ENCODE peak calls at places on chromosome 1, in ten cellular contexts. V, P, I, U, B, K, N, T, X and Q are unnamed samples.

GRCh38 chr1:39391741-39392679 is 99.4 kb upstream of the BMP8A start:
- DNase-seq in V (peak), P (peak), I (no peak), U (no peak), B (peak), K (no peak), N (peak), T (peak), X (peak), Q (peak)

GRCh38 chr1:205274041-205274691 is 46.4 kb downstream of the TMCC2 start:
- DNase-seq in V (no peak), P (peak), I (no peak), U (no peak), B (no peak), K (peak), N (no peak), T (no peak), X (no peak), Q (no peak)

GRCh38 chr1:169160845-169161511 is 54.5 kb downstream of the ATP1B1 start:
- DNase-seq in V (no peak), P (peak), I (no peak), U (no peak), B (no peak), K (no peak), N (peak), T (peak), X (peak), Q (peak)

GRCh38 chr1:23163395-23163794 is 5.3 kb downstream of the LUZP1 start:
- DNase-seq in V (no peak), P (no peak), I (no peak), U (no peak), B (no peak), K (no peak), N (no peak), T (no peak), X (no peak), Q (peak)

GRCh38 chr1:39981957-39982356 is 27.0 kb downstream of the MFSD2A start:
- DNase-seq in V (no peak), P (no peak), I (no peak), U (no peak), B (no peak), K (no peak), N (peak), T (peak), X (peak), Q (peak)

GRCh38 chr1:40047769-40048168 is 7.2 kb downstream of the CAP1 start:
- DNase-seq in V (no peak), P (no peak), I (no peak), U (no peak), B (no peak), K (no peak), N (no peak), T (no peak), X (no peak), Q (no peak)

GRCh38 chr1:54490361-54491248 is 57.4 kb upstream of the ACOT11 start:
- DNase-seq in V (no peak), P (peak), I (no peak), U (peak), B (peak), K (no peak), N (no peak), T (no peak), X (no peak), Q (no peak)

GRCh38 chr1:110214454-110215404 is 4.6 kb downstream of the KCNC4 start:
- DNase-seq in V (peak), P (peak), I (no peak), U (no peak), B (no peak), K (no peak), N (peak), T (no peak), X (no peak), Q (peak)

GRCh38 chr1:207619833-207620572 is 24.9 kb upstream of the CR1L start:
- DNase-seq in V (peak), P (peak), I (no peak), U (no peak), B (no peak), K (no peak), N (peak), T (peak), X (peak), Q (peak)

GRCh38 chr1:53334312-53334711 is 6.4 kb upstream of the LRP8 start:
- DNase-seq in V (no peak), P (no peak), I (no peak), U (no peak), B (no peak), K (no peak), N (no peak), T (no peak), X (no peak), Q (no peak)

GRCh38 chr1:55050283-55050682 is 10.9 kb downstream of the PCSK9 start:
- DNase-seq in V (no peak), P (peak), I (no peak), U (no peak), B (no peak), K (no peak), N (peak), T (peak), X (peak), Q (peak)

GRCh38 chr1:227562037-227562436 is 1.3 kb upstream of the ZNF678 start:
- DNase-seq in V (no peak), P (no peak), I (no peak), U (no peak), B (no peak), K (no peak), N (no peak), T (no peak), X (no peak), Q (no peak)

GRCh38 chr1:117657031-117657430 is 51.2 kb downstream of the TENT5C start:
- DNase-seq in V (no peak), P (peak), I (no peak), U (no peak), B (no peak), K (no peak), N (peak), T (peak), X (peak), Q (peak)

GRCh38 chr1:19232526-19232851 is 18.8 kb downstream of the EMC1 start:
- DNase-seq in V (no peak), P (peak), I (no peak), U (no peak), B (peak), K (no peak), N (peak), T (peak), X (no peak), Q (peak)

GRCh38 chr1:103859721-103860120 is 110.0 kb downstream of the AMY1C start:
- DNase-seq in V (no peak), P (no peak), I (no peak), U (no peak), B (no peak), K (no peak), N (no peak), T (no peak), X (peak), Q (no peak)

GRCh38 chr1:9659328-9659727 is 7.8 kb downstream of the PIK3CD start:
- DNase-seq in V (no peak), P (no peak), I (no peak), U (no peak), B (no peak), K (no peak), N (peak), T (peak), X (peak), Q (peak)

GRCh38 chr1:29700522-29700921 is 464.2 kb downstream of the PTPRU start:
- DNase-seq in V (no peak), P (no peak), I (peak), U (no peak), B (no peak), K (no peak), N (no peak), T (no peak), X (no peak), Q (no peak)

GRCh38 chr1:96633695-96634094 is 87.9 kb upstream of the PTBP2 start:
- DNase-seq in V (no peak), P (no peak), I (no peak), U (no peak), B (no peak), K (no peak), N (no peak), T (no peak), X (peak), Q (no peak)

GRCh38 chr1:87194856-87195255 is 133.8 kb upstream of the LMO4 start:
- DNase-seq in V (no peak), P (no peak), I (no peak), U (no peak), B (no peak), K (no peak), N (no peak), T (no peak), X (no peak), Q (no peak)

GRCh38 chr1:51445346-51446090 is 73.5 kb downstream of the EPS15 start:
- DNase-seq in V (no peak), P (no peak), I (no peak), U (no peak), B (no peak), K (no peak), N (peak), T (no peak), X (no peak), Q (no peak)

GRCh38 chr1:46571691-46572225 is 20.3 kb upstream of the KNCN start:
- DNase-seq in V (no peak), P (no peak), I (no peak), U (no peak), B (no peak), K (no peak), N (no peak), T (no peak), X (no peak), Q (no peak)

GRCh38 chr1:159835862-159836518 is 9.3 kb downstream of the SLAMF8 start:
- DNase-seq in V (no peak), P (no peak), I (no peak), U (no peak), B (no peak), K (no peak), N (peak), T (no peak), X (no peak), Q (peak)

GRCh38 chr1:228378453-228379164 is 28.0 kb downstream of the TRIM11 start:
- DNase-seq in V (no peak), P (peak), I (peak), U (peak), B (peak), K (peak), N (peak), T (peak), X (peak), Q (peak)

GRCh38 chr1:201648911-201649775 is 110.2 kb downstream of the NAV1 start:
- DNase-seq in V (no peak), P (no peak), I (no peak), U (no peak), B (peak), K (no peak), N (no peak), T (peak), X (peak), Q (no peak)

GRCh38 chr1:6471969-6472368 is 6.0 kb upstream of the TNFRSF25 start:
- DNase-seq in V (no peak), P (no peak), I (peak), U (no peak), B (no peak), K (peak), N (no peak), T (no peak), X (peak), Q (no peak)

GRCh38 chr1:212610575-212610967 is 2.0 kb downstream of the ATF3 start:
- DNase-seq in V (no peak), P (no peak), I (no peak), U (no peak), B (no peak), K (no peak), N (no peak), T (no peak), X (no peak), Q (no peak)

GRCh38 chr1:171740987-171741871 is 636 bp downstream of the VAMP4 start:
- DNase-seq in V (peak), P (peak), I (peak), U (no peak), B (peak), K (peak), N (peak), T (peak), X (peak), Q (peak)

GRCh38 chr1:173332026-173332425 is 124.9 kb upstream of the TNFSF4 start:
- DNase-seq in V (peak), P (peak), I (no peak), U (no peak), B (no peak), K (no peak), N (peak), T (peak), X (peak), Q (peak)

GRCh38 chr1:19208710-19209438 is 1.2 kb downstream of the UBR4 start:
- DNase-seq in V (no peak), P (no peak), I (no peak), U (no peak), B (no peak), K (no peak), N (peak), T (peak), X (peak), Q (peak)

GRCh38 chr1:117820096-117820495 is 109.3 kb downstream of the GDAP2 start:
- DNase-seq in V (no peak), P (no peak), I (no peak), U (no peak), B (no peak), K (no peak), N (peak), T (peak), X (no peak), Q (no peak)

GRCh38 chr1:39360726-39361125 is 130.7 kb upstream of the BMP8A start:
- DNase-seq in V (no peak), P (no peak), I (no peak), U (no peak), B (no peak), K (no peak), N (peak), T (no peak), X (peak), Q (peak)

GRCh38 chr1:62037274-62037673 is 157.4 kb upstream of the L1TD1 start:
- DNase-seq in V (no peak), P (no peak), I (no peak), U (no peak), B (no peak), K (no peak), N (no peak), T (no peak), X (no peak), Q (no peak)

GRCh38 chr1:62040973-62041372 is 153.7 kb upstream of the L1TD1 start:
- DNase-seq in V (no peak), P (no peak), I (no peak), U (no peak), B (no peak), K (no peak), N (no peak), T (no peak), X (no peak), Q (no peak)

GRCh38 chr1:62034790-62035189 is 159.9 kb upstream of the L1TD1 start:
- DNase-seq in V (no peak), P (no peak), I (no peak), U (no peak), B (no peak), K (no peak), N (no peak), T (no peak), X (no peak), Q (no peak)

GRCh38 chr1:62040450-62040849 is 154.2 kb upstream of the L1TD1 start:
- DNase-seq in V (no peak), P (no peak), I (no peak), U (no peak), B (no peak), K (no peak), N (no peak), T (no peak), X (peak), Q (no peak)

GRCh38 chr1:62038594-62039284 is 155.9 kb upstream of the L1TD1 start:
- DNase-seq in V (no peak), P (no peak), I (no peak), U (no peak), B (no peak), K (no peak), N (no peak), T (no peak), X (peak), Q (no peak)
- TF ChIP-seq CTCF in V (no peak), P (no peak), I (no peak), U (no peak), B (no peak), K (no peak), N (no peak), T (no peak), X (peak), Q (peak)

GRCh38 chr1:26472901-26473845 is 933 bp downstream of the HMGN2 start:
- DNase-seq in V (peak), P (peak), I (peak), U (peak), B (peak), K (peak), N (peak), T (peak), X (peak), Q (peak)
- TF ChIP-seq CTCF in V (no peak), P (no peak), I (no peak), U (no peak), B (no peak), K (no peak), N (no peak), T (no peak), X (no peak), Q (no peak)

DNA sequence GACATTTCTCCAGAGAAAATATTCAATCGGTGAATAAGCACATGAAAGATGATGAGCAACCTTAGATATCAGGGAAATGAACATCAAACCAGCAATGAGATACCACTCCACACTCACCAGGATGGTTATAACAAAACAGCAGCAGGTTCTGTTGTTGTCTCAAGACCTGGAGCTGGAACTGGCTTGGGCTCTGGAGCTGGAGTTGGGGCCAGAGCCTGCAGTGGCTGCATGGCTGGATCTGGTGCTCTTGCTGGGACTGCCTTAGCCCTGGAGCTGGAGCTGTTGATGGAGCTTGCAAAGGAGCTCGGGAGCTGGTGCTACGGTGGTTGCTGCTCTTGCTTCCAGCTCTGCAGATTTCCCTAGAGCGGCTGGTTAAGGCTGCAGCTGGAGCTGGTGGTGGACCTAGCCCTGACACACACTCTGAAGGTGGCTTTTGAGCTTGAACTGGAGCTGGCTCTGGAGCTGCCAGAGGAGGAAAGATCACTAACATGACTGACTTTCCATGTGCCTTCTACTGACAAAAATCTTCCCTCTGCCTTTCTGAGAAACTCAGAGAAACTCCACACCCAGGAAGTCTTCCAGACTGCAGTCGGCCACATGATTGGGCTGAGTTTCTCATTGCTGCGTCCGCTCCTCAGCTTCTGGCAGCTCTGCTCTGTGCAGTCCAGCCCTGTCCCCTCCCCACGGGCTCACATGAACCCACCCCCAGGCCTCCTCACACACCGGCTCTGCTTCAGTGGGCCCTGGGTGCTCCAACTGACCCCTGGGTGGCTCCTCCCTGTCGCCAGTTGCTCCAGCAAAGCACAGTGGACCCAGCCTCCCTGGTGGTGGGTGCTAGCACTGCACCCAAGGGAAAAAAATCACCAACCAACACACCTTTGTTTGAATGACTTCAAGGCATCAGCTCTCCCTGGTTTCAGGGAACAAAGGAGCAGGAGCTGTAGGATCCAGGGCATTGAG is 139.1 kb upstream of the FMN2 start:
- DNase-seq in V (peak), P (no peak), I (no peak), U (no peak), B (no peak), K (no peak), N (no peak), T (no peak), X (no peak), Q (no peak)
- TF ChIP-seq CTCF in V (peak), P (peak), I (no peak), U (peak), B (no peak), K (peak), N (peak), T (peak), X (peak), Q (peak)

GRCh38 chr1:98054367-98054701 is 133.5 kb upstream of the DPYD start:
- DNase-seq in V (no peak), P (no peak), I (no peak), U (no peak), B (no peak), K (no peak), N (no peak), T (no peak), X (no peak), Q (no peak)
- TF ChIP-seq CTCF in V (no peak), P (no peak), I (no peak), U (peak), B (peak), K (no peak), N (no peak), T (no peak), X (no peak), Q (no peak)

DNA sequence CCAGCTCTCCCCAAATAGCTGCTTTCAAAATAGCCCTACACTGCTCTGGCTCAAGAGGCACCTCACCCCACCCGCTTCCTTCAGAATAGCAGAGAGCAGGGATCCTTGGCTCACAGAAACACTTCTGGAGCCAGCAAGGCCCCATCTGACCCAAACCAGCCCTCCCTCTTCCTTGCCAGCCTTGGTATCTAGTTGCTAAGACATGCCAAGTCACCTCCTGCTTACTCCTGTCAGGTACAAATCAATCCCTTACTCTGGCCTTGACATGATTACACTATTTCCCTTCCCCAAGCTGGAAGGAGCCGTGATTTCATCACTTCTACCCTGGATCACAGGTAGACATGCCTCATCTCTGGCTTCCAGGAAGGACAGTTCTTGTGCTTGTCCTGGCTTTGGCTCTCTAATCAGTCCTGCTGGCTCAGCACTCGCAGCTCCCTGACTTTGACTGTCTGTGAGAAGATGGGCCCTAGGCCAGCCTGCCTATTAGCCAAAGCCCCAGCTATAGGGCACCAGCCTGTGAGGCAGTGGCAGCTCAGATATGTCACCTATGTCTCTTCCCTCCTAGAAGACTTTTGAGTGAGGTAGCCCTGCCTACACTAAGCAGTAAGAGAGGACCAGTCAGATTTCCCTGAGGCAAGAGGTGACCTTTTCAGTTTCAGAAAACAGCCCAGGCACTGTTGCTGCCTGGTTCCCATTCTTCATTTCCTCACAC is 8.9 kb upstream of the MUTYH start:
- DNase-seq in V (no peak), P (peak), I (no peak), U (no peak), B (no peak), K (no peak), N (peak), T (no peak), X (peak), Q (no peak)
- TF ChIP-seq CTCF in V (no peak), P (no peak), I (no peak), U (no peak), B (no peak), K (no peak), N (no peak), T (no peak), X (no peak), Q (no peak)